ENCODE peak calls at places on chromosomes 11 and 22, in nine cellular contexts. S, D, Z, K, O, W, H, N and Y are unnamed samples.

GRCh38 chr11:68750197-68750987 is 928 bp downstream of the TESMIN start:
- DNase-seq in N (peak; percentile 35), Z (peak; percentile 27), H (no peak), D (no peak), K (peak; percentile 57), W (no peak), O (no peak), S (peak; percentile 71), Y (no peak)

GRCh38 chr11:13701506-13701905 is 33.0 kb downstream of the FAR1 start:
- DNase-seq in W (no peak), N (no peak), Z (no peak), K (no peak), H (no peak), D (no peak), S (no peak), O (no peak), Y (no peak)

GRCh38 chr11:134045799-134046635 is 22.9 kb upstream of the JAM3 start:
- DNase-seq in W (no peak), K (peak; percentile 77), D (no peak), S (peak; percentile 61), N (no peak), Z (no peak), O (peak; percentile 53), H (no peak), Y (no peak)

GRCh38 chr22:35335936-35336781 is 36.5 kb downstream of the TOM1 start:
- DNase-seq in S (no peak), O (no peak), W (no peak), D (no peak), Z (peak; percentile 74), K (no peak), H (no peak), N (peak; percentile 76), Y (no peak)

GRCh38 chr11:45102810-45103621 is 43.4 kb upstream of the PRDM11 start:
- DNase-seq in K (peak; percentile 74), O (no peak), Z (peak; percentile 54), S (peak; percentile 82), D (no peak), N (peak; percentile 53), H (peak; percentile 66), W (peak; percentile 45), Y (peak; percentile 78)

GRCh38 chr11:134032501-134033091 is 36.3 kb upstream of the JAM3 start:
- DNase-seq in K (no peak), O (no peak), S (no peak), D (no peak), W (no peak), N (no peak), Z (no peak), H (no peak), Y (no peak)

GRCh38 chr11:46050065-46050464 is 71.2 kb downstream of the PHF21A start:
- DNase-seq in D (peak; percentile 31), H (no peak), N (no peak), O (no peak), Z (no peak), S (peak; percentile 75), W (peak; percentile 10), K (peak; percentile 58), Y (peak; percentile 71)

GRCh38 chr22:46454910-46455269 is 82.5 kb downstream of the CELSR1 start:
- DNase-seq in N (no peak), O (no peak), K (no peak), Z (no peak), W (peak; percentile 65), H (no peak), D (no peak), S (no peak), Y (no peak)

GRCh38 chr11:93957553-93957952 is 63.6 kb upstream of the HEPHL1 start:
- DNase-seq in H (no peak), D (no peak), K (no peak), S (no peak), Z (no peak), O (no peak), N (no peak), W (no peak), Y (no peak)

GRCh38 chr11:70615036-70615875 is 216.9 kb downstream of the CTTN start:
- DNase-seq in H (no peak), S (no peak), D (no peak), N (no peak), W (no peak), O (no peak), K (peak; percentile 14), Z (no peak), Y (no peak)

GRCh38 chr11:66686100-66686785 is 8.6 kb upstream of the RBM4B start:
- DNase-seq in S (no peak), K (no peak), D (no peak), H (no peak), O (peak; percentile 37), N (no peak), W (no peak), Z (no peak), Y (no peak)

GRCh38 chr11:128643661-128644060 is 50.2 kb upstream of the FLI1 start:
- DNase-seq in K (no peak), D (no peak), Z (no peak), H (no peak), O (no peak), N (no peak), W (no peak), S (peak; percentile 35), Y (no peak)
- TF ChIP-seq CTCF in K (no peak), D (no peak), Z (no peak), H (no peak), O (no peak), N (no peak), W (peak; percentile 31), S (peak; percentile 33), Y (peak; percentile 32)

GRCh38 chr22:22094514-22094913 is 111.9 kb upstream of the TOP3B start:
- DNase-seq in W (no peak), O (no peak), H (no peak), S (no peak), N (no peak), K (no peak), D (no peak), Z (no peak), Y (no peak)

GRCh38 chr22:22093743-22094142 is 111.2 kb upstream of the TOP3B start:
- DNase-seq in O (no peak), S (no peak), K (no peak), H (no peak), W (no peak), Z (no peak), N (no peak), D (no peak), Y (no peak)

GRCh38 chr22:22092974-22093373 is 110.4 kb upstream of the TOP3B start:
- DNase-seq in N (no peak), O (no peak), S (no peak), Z (no peak), K (no peak), W (no peak), D (no peak), H (no peak), Y (no peak)

GRCh38 chr22:22092101-22092500 is 109.5 kb upstream of the TOP3B start:
- DNase-seq in H (no peak), W (no peak), K (no peak), S (no peak), Z (no peak), O (no peak), D (no peak), N (no peak), Y (no peak)

DNA sequence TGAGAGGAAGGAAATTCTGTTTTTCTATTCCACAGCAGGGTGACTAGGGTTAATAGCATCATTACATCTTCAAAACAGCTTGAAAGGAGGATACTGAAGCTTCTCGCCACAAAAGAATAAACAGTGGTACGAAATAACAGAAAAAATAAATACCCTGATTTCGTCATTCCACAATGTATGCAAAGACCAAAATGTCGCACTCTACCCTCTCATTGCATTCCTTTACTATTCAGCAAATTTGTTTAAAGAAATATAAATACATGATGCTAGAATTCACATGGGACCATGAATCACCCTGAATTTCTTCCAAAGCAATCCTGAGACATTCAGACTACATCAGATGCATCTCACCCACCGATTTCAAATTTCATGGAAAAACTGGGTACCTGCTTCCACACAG is 112.3 kb upstream of the TOP3B start:
- DNase-seq in K (no peak), W (no peak), S (no peak), H (no peak), Z (no peak), O (no peak), N (no peak), D (no peak), Y (no peak)
- H3K36me3 ChIP-seq in K (no peaks in the 10 kb centered on the region), W (no peaks in the 10 kb centered on the region), S (no peaks in the 10 kb centered on the region), H (peaks cover 15% of the 10 kb centered on the region), Z (no peaks in the 10 kb centered on the region), O (no peaks in the 10 kb centered on the region), N (no peaks in the 10 kb centered on the region), D (no peaks in the 10 kb centered on the region), Y (no peaks in the 10 kb centered on the region)

GRCh38 chr22:19037282-19038163 is 84.7 kb downstream of the DGCR2 start:
- DNase-seq in W (no peak), Z (no peak), N (no peak), H (no peak), S (no peak), K (no peak), D (peak; percentile 10), O (peak; percentile 61), Y (no peak)

GRCh38 chr22:19036229-19036522 is 86.0 kb downstream of the DGCR2 start:
- DNase-seq in K (no peak), W (no peak), S (no peak), N (no peak), H (no peak), D (no peak), O (no peak), Z (no peak), Y (no peak)

GRCh38 chr22:19035474-19036228 is 86.6 kb downstream of the DGCR2 start:
- DNase-seq in H (peak; percentile 18), Z (no peak), O (peak; percentile 58), K (no peak), S (peak; percentile 81), W (no peak), N (no peak), D (no peak), Y (no peak)

GRCh38 chr22:19038164-19038546 is 84.1 kb downstream of the DGCR2 start:
- DNase-seq in H (no peak), W (no peak), Z (no peak), S (no peak), D (no peak), K (no peak), O (no peak), N (no peak), Y (no peak)

DNA sequence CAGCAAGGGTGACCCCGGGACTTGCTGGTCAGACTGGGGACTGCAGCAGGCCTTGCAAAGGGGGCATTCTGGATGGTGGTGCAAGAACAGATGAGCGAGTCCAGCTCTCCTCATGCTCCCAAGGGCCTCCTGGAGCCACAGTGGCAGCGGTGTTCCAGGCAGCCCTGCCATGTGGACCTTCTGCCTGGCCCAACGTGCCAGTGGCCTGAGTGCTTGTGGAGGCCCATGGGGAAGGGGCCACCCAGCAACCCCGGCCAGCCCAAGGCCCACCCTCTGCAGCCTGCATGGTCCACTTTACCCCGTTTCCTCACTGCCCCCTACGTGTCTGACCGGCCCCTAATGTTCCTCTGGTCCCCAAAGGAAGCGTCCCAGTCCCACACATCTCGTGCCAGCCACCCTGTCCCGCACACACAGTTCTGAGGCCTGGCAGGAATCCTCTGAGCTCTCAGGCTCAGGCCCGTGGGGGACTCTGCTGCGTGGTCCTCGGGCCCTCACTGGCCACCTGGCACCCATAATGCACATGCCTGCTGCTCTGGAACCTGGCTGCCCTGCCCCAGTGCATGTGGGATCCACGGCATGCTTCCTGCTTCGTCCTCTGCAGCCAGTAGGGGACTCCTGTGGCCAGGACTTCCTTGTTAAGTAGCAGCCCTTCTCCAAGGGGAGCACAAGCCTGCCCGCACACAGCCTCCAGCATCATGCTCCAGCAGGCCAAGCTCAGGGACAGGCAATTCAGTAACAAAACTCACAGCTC is 85.5 kb downstream of the DGCR2 start:
- DNase-seq in N (no peak), Z (no peak), S (no peak), D (no peak), K (no peak), W (no peak), O (peak; percentile 53), H (no peak), Y (no peak)
- TF ChIP-seq CTCF in N (no peak), Z (no peak), S (no peak), D (no peak), K (no peak), W (no peak), O (no peak), H (no peak), Y (peak; percentile 42)

GRCh38 chr11:12426176-12426575 is 48.8 kb downstream of the PARVA start:
- DNase-seq in K (no peak), N (no peak), D (no peak), W (no peak), O (no peak), S (no peak), H (no peak), Z (no peak), Y (no peak)
- H3K36me3 ChIP-seq in K (no peaks in the 10 kb centered on the region), N (no peaks in the 10 kb centered on the region), D (no peaks in the 10 kb centered on the region), W (no peaks in the 10 kb centered on the region), O (no peaks in the 10 kb centered on the region), S (no peaks in the 10 kb centered on the region), H (no peaks in the 10 kb centered on the region), Z (no peaks in the 10 kb centered on the region), Y (no peaks in the 10 kb centered on the region)